ENCODE peak calls at places on chromosomes 11 and 22, in six cellular contexts. One of them, this sample, is unnamed.

GRCh38 chr11:64760759-64761417 is 1.1 kb upstream of the PYGM start:
- DNase-seq in neuronal stem cell: no peak
- DNase-seq in left colon: peak; percentile 23
- DNase-seq in NCI-H2107: no peak
- DNase-seq in activated naive CD4-positive, alpha-beta T cell treated with anti-CD3 and anti-CD28 coated beads, Interleukin-2, amount 10 ng/mL, durations not matched to agents 7 days and 5 days: peak; percentile 51
- DNase-seq in brain microvascular endothelial cell: no peak
- DNase-seq in this sample: no peak

GRCh38 chr11:5689551-5689983 is at the start of gene TRIM22:
- DNase-seq in neuronal stem cell: no peak
- DNase-seq in left colon: peak; percentile 48
- DNase-seq in NCI-H2107: no peak
- DNase-seq in activated naive CD4-positive, alpha-beta T cell treated with anti-CD3 and anti-CD28 coated beads, Interleukin-2, amount 10 ng/mL, durations not matched to agents 7 days and 5 days: peak; percentile 74
- DNase-seq in brain microvascular endothelial cell: peak; percentile 66
- DNase-seq in this sample: no peak

GRCh38 chr11:95375881-95376280 is 144.9 kb upstream of the SESN3 start:
- DNase-seq in neuronal stem cell: no peak
- DNase-seq in left colon: no peak
- DNase-seq in NCI-H2107: no peak
- DNase-seq in activated naive CD4-positive, alpha-beta T cell treated with anti-CD3 and anti-CD28 coated beads, Interleukin-2, amount 10 ng/mL, durations not matched to agents 7 days and 5 days: no peak
- DNase-seq in brain microvascular endothelial cell: peak; percentile 85
- DNase-seq in this sample: no peak

GRCh38 chr22:49934891-49935557 is 16.6 kb downstream of the CRELD2 start:
- DNase-seq in neuronal stem cell: no peak
- DNase-seq in left colon: peak; percentile 91
- DNase-seq in NCI-H2107: no peak
- DNase-seq in activated naive CD4-positive, alpha-beta T cell treated with anti-CD3 and anti-CD28 coated beads, Interleukin-2, amount 10 ng/mL, durations not matched to agents 7 days and 5 days: peak; percentile 91
- DNase-seq in brain microvascular endothelial cell: no peak
- DNase-seq in this sample: no peak

GRCh38 chr11:83948205-83948604 is 662.0 kb upstream of the CCDC90B start:
- DNase-seq in neuronal stem cell: no peak
- DNase-seq in left colon: no peak
- DNase-seq in NCI-H2107: no peak
- DNase-seq in activated naive CD4-positive, alpha-beta T cell treated with anti-CD3 and anti-CD28 coated beads, Interleukin-2, amount 10 ng/mL, durations not matched to agents 7 days and 5 days: no peak
- DNase-seq in brain microvascular endothelial cell: no peak
- DNase-seq in this sample: no peak

GRCh38 chr11:118144301-118144701 is 8.3 kb downstream of the SCN4B start:
- DNase-seq in neuronal stem cell: no peak
- DNase-seq in left colon: no peak
- DNase-seq in NCI-H2107: no peak
- DNase-seq in activated naive CD4-positive, alpha-beta T cell treated with anti-CD3 and anti-CD28 coated beads, Interleukin-2, amount 10 ng/mL, durations not matched to agents 7 days and 5 days: no peak
- DNase-seq in brain microvascular endothelial cell: no peak
- DNase-seq in this sample: no peak

GRCh38 chr11:108009497-108010360 is 1.0 kb downstream of the CUL5 start:
- DNase-seq in neuronal stem cell: no peak
- DNase-seq in left colon: no peak
- DNase-seq in NCI-H2107: no peak
- DNase-seq in activated naive CD4-positive, alpha-beta T cell treated with anti-CD3 and anti-CD28 coated beads, Interleukin-2, amount 10 ng/mL, durations not matched to agents 7 days and 5 days: no peak
- DNase-seq in brain microvascular endothelial cell: peak; percentile 14
- DNase-seq in this sample: no peak

GRCh38 chr11:130042093-130042591 is 27.6 kb upstream of the APLP2 start:
- DNase-seq in neuronal stem cell: no peak
- DNase-seq in left colon: no peak
- DNase-seq in NCI-H2107: no peak
- DNase-seq in activated naive CD4-positive, alpha-beta T cell treated with anti-CD3 and anti-CD28 coated beads, Interleukin-2, amount 10 ng/mL, durations not matched to agents 7 days and 5 days: no peak
- DNase-seq in brain microvascular endothelial cell: peak; percentile 92
- DNase-seq in this sample: no peak

GRCh38 chr11:79121351-79121750 is 319.5 kb downstream of the TENM4 start:
- DNase-seq in neuronal stem cell: no peak
- DNase-seq in left colon: no peak
- DNase-seq in NCI-H2107: no peak
- DNase-seq in activated naive CD4-positive, alpha-beta T cell treated with anti-CD3 and anti-CD28 coated beads, Interleukin-2, amount 10 ng/mL, durations not matched to agents 7 days and 5 days: no peak
- DNase-seq in brain microvascular endothelial cell: no peak
- DNase-seq in this sample: no peak

GRCh38 chr22:28750471-28750881 is 8.6 kb downstream of the HSCB start:
- DNase-seq in neuronal stem cell: no peak
- DNase-seq in left colon: no peak
- DNase-seq in NCI-H2107: no peak
- DNase-seq in activated naive CD4-positive, alpha-beta T cell treated with anti-CD3 and anti-CD28 coated beads, Interleukin-2, amount 10 ng/mL, durations not matched to agents 7 days and 5 days: no peak
- DNase-seq in brain microvascular endothelial cell: peak; percentile 72
- DNase-seq in this sample: no peak

GRCh38 chr22:38802671-38803121 is 8.8 kb upstream of the DNAL4 start:
- DNase-seq in neuronal stem cell: no peak
- DNase-seq in left colon: no peak
- DNase-seq in NCI-H2107: no peak
- DNase-seq in activated naive CD4-positive, alpha-beta T cell treated with anti-CD3 and anti-CD28 coated beads, Interleukin-2, amount 10 ng/mL, durations not matched to agents 7 days and 5 days: no peak
- DNase-seq in brain microvascular endothelial cell: peak; percentile 72
- DNase-seq in this sample: no peak

GRCh38 chr11:82653752-82654151 is 79.9 kb downstream of the FAM181B start:
- DNase-seq in neuronal stem cell: no peak
- DNase-seq in left colon: no peak
- DNase-seq in NCI-H2107: no peak
- DNase-seq in activated naive CD4-positive, alpha-beta T cell treated with anti-CD3 and anti-CD28 coated beads, Interleukin-2, amount 10 ng/mL, durations not matched to agents 7 days and 5 days: no peak
- DNase-seq in brain microvascular endothelial cell: no peak
- DNase-seq in this sample: no peak

GRCh38 chr11:396511-396947 is 2.5 kb downstream of the PKP3 start:
- DNase-seq in neuronal stem cell: no peak
- DNase-seq in left colon: no peak
- DNase-seq in NCI-H2107: no peak
- DNase-seq in activated naive CD4-positive, alpha-beta T cell treated with anti-CD3 and anti-CD28 coated beads, Interleukin-2, amount 10 ng/mL, durations not matched to agents 7 days and 5 days: peak; percentile 46
- DNase-seq in brain microvascular endothelial cell: no peak
- DNase-seq in this sample: no peak

GRCh38 chr11:61610905-61611304 is 30.0 kb upstream of the SYT7 start:
- DNase-seq in neuronal stem cell: no peak
- DNase-seq in left colon: no peak
- DNase-seq in NCI-H2107: no peak
- DNase-seq in activated naive CD4-positive, alpha-beta T cell treated with anti-CD3 and anti-CD28 coated beads, Interleukin-2, amount 10 ng/mL, durations not matched to agents 7 days and 5 days: no peak
- DNase-seq in brain microvascular endothelial cell: no peak
- DNase-seq in this sample: no peak

GRCh38 chr11:70587095-70587389 is 188.7 kb downstream of the CTTN start:
- DNase-seq in neuronal stem cell: no peak
- DNase-seq in left colon: no peak
- DNase-seq in NCI-H2107: no peak
- DNase-seq in activated naive CD4-positive, alpha-beta T cell treated with anti-CD3 and anti-CD28 coated beads, Interleukin-2, amount 10 ng/mL, durations not matched to agents 7 days and 5 days: no peak
- DNase-seq in brain microvascular endothelial cell: no peak
- DNase-seq in this sample: no peak

GRCh38 chr22:32324505-32325415 is 32.9 kb upstream of the RFPL3 start:
- DNase-seq in neuronal stem cell: no peak
- DNase-seq in left colon: no peak
- DNase-seq in NCI-H2107: no peak
- DNase-seq in activated naive CD4-positive, alpha-beta T cell treated with anti-CD3 and anti-CD28 coated beads, Interleukin-2, amount 10 ng/mL, durations not matched to agents 7 days and 5 days: no peak
- DNase-seq in brain microvascular endothelial cell: no peak
- DNase-seq in this sample: no peak

GRCh38 chr22:49394116-49394785 is 433.4 kb downstream of the BRD1 start:
- DNase-seq in neuronal stem cell: no peak
- DNase-seq in left colon: no peak
- DNase-seq in NCI-H2107: no peak
- DNase-seq in activated naive CD4-positive, alpha-beta T cell treated with anti-CD3 and anti-CD28 coated beads, Interleukin-2, amount 10 ng/mL, durations not matched to agents 7 days and 5 days: no peak
- DNase-seq in brain microvascular endothelial cell: no peak
- DNase-seq in this sample: no peak

GRCh38 chr11:26985941-26986340 is 8.0 kb upstream of the FIBIN start:
- DNase-seq in neuronal stem cell: no peak
- DNase-seq in left colon: no peak
- DNase-seq in NCI-H2107: no peak
- DNase-seq in activated naive CD4-positive, alpha-beta T cell treated with anti-CD3 and anti-CD28 coated beads, Interleukin-2, amount 10 ng/mL, durations not matched to agents 7 days and 5 days: no peak
- DNase-seq in brain microvascular endothelial cell: no peak
- DNase-seq in this sample: no peak

GRCh38 chr11:91981995-91982394 is 242.6 kb upstream of the FAT3 start:
- DNase-seq in neuronal stem cell: no peak
- DNase-seq in left colon: peak; percentile 47
- DNase-seq in NCI-H2107: no peak
- DNase-seq in activated naive CD4-positive, alpha-beta T cell treated with anti-CD3 and anti-CD28 coated beads, Interleukin-2, amount 10 ng/mL, durations not matched to agents 7 days and 5 days: no peak
- DNase-seq in brain microvascular endothelial cell: peak; percentile 87
- DNase-seq in this sample: no peak

GRCh38 chr22:44336962-44337657 is 24.4 kb upstream of the SHISAL1 start:
- DNase-seq in neuronal stem cell: no peak
- DNase-seq in left colon: no peak
- DNase-seq in NCI-H2107: no peak
- DNase-seq in activated naive CD4-positive, alpha-beta T cell treated with anti-CD3 and anti-CD28 coated beads, Interleukin-2, amount 10 ng/mL, durations not matched to agents 7 days and 5 days: no peak
- DNase-seq in brain microvascular endothelial cell: no peak
- DNase-seq in this sample: no peak

GRCh38 chr22:45296628-45297297 is 12.0 kb downstream of the UPK3A start:
- DNase-seq in neuronal stem cell: no peak
- DNase-seq in left colon: no peak
- DNase-seq in NCI-H2107: no peak
- DNase-seq in activated naive CD4-positive, alpha-beta T cell treated with anti-CD3 and anti-CD28 coated beads, Interleukin-2, amount 10 ng/mL, durations not matched to agents 7 days and 5 days: peak; percentile 71
- DNase-seq in brain microvascular endothelial cell: no peak
- DNase-seq in this sample: no peak

This sample was measured in CMK.